ENCODE peak calls at places on chromosomes 2 and 18, in four cellular contexts. I is astrocyte of the spinal cord, C is bronchial epithelial cell, B is cardiac fibroblast. T is an unnamed sample.

GRCh38 chr2:75053484-75054112 is 95.2 kb downstream of the POLE4 start:
- DNase-seq in I (peak), B (peak), C (peak), T (peak)

GRCh38 chr2:31297751-31298150 is 63.8 kb downstream of the EHD3 start:
- DNase-seq in C (peak), I (no peak), B (peak), T (peak)

GRCh38 chr2:46666044-46666662 is 186.8 kb downstream of the TMEM247 start:
- DNase-seq in B (no peak), I (no peak), C (no peak), T (no peak)

GRCh38 chr18:5746844-5747243 is 148.5 kb downstream of the TMEM200C start:
- DNase-seq in B (no peak), C (no peak), I (no peak), T (peak)

GRCh38 chr2:144453486-144454158 is 66.3 kb downstream of the ZEB2 start:
- DNase-seq in C (no peak), I (no peak), B (peak), T (no peak)

GRCh38 chr2:120984452-120985173 is 248.9 kb downstream of the GLI2 start:
- DNase-seq in C (no peak), I (no peak), B (no peak), T (no peak)

GRCh38 chr18:741931-742512 is 29.6 kb upstream of the ENOSF1 start:
- DNase-seq in I (peak), C (peak), B (peak), T (peak)

GRCh38 chr2:180591947-180592346 is 388.5 kb upstream of the UBE2E3 start:
- DNase-seq in I (no peak), B (no peak), C (no peak), T (no peak)

GRCh38 chr18:8969639-8970378 is 132.7 kb upstream of the NDUFV2 start:
- DNase-seq in B (peak), I (no peak), C (peak), T (no peak)

GRCh38 chr2:152134488-152135280 is 35.8 kb upstream of the CACNB4 start:
- DNase-seq in B (peak), I (peak), C (peak), T (no peak)

GRCh38 chr2:42810126-42810970 is 18.0 kb upstream of the HAAO start:
- DNase-seq in C (peak), B (peak), I (peak), T (peak)

GRCh38 chr2:230430957-230431635 is 15.1 kb downstream of the SP100 start:
- DNase-seq in I (no peak), B (no peak), C (no peak), T (no peak)

GRCh38 chr2:63008838-63009237 is 41.8 kb upstream of the OTX1 start:
- DNase-seq in C (no peak), B (no peak), I (no peak), T (no peak)

DNA sequence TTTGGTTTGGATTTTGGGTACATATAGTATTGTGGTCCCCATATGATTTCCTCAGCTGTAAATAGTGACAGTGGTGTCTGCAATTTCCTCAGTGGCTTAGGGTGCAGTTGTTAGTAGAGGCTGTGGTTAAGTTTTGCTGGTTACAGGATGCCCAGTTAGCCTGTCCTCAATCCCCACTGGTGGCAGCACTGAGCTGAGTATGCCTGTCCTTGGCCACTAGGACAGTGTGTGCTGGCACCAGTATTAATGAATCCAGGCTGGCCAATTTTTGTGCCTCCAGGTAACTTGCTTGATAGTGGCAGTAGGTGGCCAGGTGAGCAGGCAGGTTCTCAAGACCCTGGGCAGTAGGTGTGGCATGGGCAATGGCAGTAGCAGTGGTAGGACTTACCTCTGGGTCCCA is 973.1 kb downstream of the TMEM182 start:
- DNase-seq in I (no peak), C (no peak), B (no peak), T (no peak)
- TF ChIP-seq CTCF in I (no peak), C (no peak), B (no peak), T (no peak)

DNA sequence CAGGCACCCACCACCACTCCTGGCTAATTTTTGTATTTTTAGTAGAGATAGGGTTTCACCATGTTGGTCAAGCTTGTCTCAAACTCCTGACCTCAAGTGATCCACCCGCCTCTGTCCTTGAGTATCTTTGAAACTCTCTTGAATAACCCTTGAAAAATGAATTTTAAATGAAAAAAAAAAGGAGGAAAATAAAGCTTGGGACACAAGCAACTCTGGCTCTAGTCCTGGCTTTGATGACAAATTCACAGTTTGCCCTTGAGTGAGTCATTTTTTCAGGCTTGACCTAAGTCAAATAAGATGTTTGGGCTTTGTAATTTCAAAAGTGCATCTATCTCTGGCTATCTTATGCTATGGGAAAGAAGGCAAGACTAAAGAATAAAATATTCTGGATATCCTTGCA is 79.0 kb upstream of the TRIB2 start:
- DNase-seq in C (peak), I (peak), B (peak), T (no peak)
- TF ChIP-seq CTCF in C (no peak), I (no peak), B (no peak), T (no peak)

DNA sequence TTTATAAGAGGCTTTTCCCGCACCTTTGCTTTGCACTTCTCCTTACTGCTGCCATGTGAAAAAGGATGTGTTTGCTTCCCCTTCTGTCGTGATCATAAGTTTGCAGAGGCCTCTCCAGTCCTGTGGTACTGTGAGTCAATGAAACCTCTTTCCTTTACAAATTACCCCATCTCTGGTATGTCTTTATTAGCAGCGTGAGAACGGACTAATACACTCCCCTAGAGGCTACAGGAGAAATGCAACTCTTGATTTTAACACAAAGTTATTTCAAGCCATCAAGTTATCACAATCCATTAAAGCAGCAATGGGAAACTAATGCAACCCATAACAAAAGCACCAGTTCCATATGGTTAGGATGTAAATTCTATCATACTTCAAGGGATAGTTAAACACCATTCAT is 1378.8 kb upstream of the DDX18 start:
- DNase-seq in C (no peak), B (no peak), I (no peak), T (no peak)
- TF ChIP-seq CTCF in C (no peak), B (no peak), I (no peak), T (no peak)

DNA sequence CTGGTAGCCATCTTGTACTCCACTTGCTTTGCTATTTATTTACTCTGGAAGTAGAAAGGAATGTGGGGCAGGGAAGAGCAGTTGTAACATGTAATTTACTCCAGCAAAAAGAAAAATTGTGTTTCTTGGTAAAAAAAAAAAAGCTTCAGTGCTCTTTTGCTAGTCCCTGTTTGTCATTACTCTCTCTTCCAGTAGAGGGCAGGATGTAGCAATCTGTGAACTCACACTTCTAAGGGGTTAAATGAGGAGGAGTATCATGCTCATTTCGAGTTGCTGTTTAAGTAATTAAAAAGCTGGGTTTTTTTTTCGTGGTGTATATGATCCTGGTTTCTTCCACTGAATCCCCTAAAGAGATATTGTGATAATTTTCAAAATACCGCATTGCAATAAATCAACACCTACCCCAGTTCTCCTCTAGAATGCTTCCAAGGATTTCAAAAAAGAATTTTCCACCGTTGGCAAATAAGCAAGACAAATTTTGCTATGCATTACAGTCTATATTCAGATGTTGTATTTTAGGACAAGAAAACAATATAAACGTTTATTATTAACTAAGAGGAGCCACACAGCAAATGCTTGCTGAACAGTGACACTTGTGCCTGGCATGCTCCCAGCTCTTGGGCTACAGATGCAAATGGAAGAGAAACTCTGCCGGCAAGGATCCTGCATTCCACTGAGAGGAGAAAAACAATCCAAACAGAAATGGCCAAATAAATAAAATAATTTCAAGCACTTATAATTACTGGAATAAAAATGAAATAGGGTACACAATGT is 261.6 kb downstream of the ASXL3 start:
- DNase-seq in C (peak), I (peak), B (peak), T (peak)
- TF ChIP-seq CTCF in C (peak), I (peak), B (peak), T (peak)

DNA sequence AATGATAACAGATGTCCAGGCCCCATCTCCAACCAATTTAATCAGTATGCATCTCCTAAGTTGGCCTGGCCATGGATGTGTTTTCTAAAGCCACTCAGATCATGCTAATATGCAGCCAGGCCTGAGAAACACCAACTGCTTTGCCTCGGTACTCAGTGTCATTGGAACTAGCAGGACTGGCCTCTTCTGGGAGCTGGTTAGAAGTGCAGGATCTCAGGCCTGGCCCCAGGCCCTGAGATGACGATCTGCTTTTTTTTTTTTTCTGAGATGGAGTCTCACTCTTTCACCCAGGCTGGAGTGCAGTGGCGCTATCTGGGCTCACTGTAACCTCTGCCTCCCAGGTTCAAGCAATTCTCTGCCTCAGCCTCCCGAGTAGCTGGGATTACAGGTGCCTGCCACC is 69.1 kb downstream of the IRS1 start:
- DNase-seq in B (no peak), I (peak), C (no peak), T (no peak)
- TF ChIP-seq CTCF in B (peak), I (peak), C (no peak), T (no peak)

DNA sequence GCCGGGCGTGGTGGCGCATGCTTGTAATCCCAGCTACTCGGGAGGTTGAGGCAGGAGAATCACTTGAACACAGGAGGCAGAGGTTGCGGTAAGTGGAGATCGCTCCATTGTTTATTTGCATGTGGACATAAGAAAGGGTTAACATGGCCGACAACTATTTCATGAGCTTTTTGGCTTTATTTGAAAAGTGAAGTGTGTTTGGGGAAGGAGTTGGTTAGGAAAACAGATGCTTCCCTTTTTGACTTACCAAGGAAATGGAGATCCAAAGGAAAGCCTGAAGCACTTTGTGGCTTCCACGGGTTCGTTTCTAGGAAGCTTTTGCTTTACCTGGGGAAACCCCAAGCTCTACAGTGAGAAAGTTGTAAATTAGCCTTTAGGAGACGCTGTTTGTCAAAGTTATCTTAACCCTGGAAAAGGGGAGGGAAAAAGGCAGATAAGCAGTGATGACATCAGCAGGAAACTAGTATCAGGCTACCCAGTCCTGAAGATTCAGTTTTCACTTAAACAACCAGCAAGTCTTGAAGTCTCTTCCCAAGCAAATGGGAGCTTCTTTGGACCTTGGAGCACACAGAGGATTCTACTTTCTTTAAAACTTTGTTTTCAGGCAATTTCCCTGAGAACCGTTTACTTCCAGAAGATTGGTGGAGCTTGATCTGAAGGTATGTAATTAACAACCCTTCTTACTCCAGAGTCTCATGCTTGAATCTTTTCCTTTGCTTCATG is at the start of gene CASP10:
- DNase-seq in B (peak), I (peak), C (peak), T (peak)
- TF ChIP-seq CTCF in B (peak), I (no peak), C (peak), T (peak)

GRCh38 chr2:212935749-212936148 is 215.7 kb downstream of the IKZF2 start:
- DNase-seq in C (peak), I (no peak), B (no peak), T (no peak)
- TF ChIP-seq CTCF in C (no peak), I (no peak), B (no peak), T (no peak)

DNA sequence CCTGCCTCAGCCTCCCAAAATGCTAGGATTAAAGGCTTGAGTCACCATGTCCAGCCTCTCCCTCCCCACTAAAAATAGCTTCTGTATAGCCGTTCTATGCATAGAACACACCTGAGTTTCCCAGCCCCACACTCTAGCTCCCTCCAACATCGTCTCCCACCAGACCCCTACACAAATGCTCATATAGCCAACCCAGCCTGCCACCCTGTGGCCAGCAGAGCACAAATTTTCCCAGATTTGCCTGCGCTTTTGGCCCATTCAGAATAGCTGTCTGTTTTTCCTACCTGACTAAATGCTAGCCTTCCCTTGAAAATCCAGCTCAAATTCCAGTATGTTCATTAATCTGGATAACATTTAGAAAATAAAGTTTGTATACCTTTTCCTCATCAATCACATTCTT is 22.8 kb downstream of the TRABD2A start:
- DNase-seq in B (no peak), C (no peak), I (no peak), T (no peak)
- TF ChIP-seq CTCF in B (no peak), C (no peak), I (peak), T (peak)